ENCODE peak calls at places on chromosomes 16 and 17, in ten cellular contexts. E is stomach, N is HepG2, I is A549, F is K562, C is transverse colon, P is ovary, X is sigmoid colon, H is SK-N-SH, M is upper lobe of left lung. W is an unnamed sample.

GRCh38 chr17:75088902-75089417 is 1.2 kb downstream of the SLC16A5 start:
- DNase-seq in X (no peak), I (peak), F (no peak), C (peak), M (no peak), P (no peak), N (peak), H (no peak), E (peak), W (no peak)

GRCh38 chr16:25289466-25289865 is 31.8 kb upstream of the ZKSCAN2 start:
- DNase-seq in H (no peak), P (no peak), N (no peak), E (no peak), M (no peak), I (no peak), C (no peak), F (no peak), X (no peak), W (no peak)

GRCh38 chr16:4114257-4115208 is 1.7 kb downstream of the ADCY9 start:
- DNase-seq in P (peak), H (no peak), F (no peak), M (peak), N (no peak), C (no peak), X (no peak), E (no peak), I (no peak), W (no peak)

GRCh38 chr16:28935924-28936783 is 4.4 kb downstream of the CD19 start:
- DNase-seq in F (peak), C (peak), P (peak), N (peak), X (peak), E (peak), M (peak), H (peak), I (peak), W (peak)

GRCh38 chr17:51000835-51001638 is 119.6 kb downstream of the SPAG9 start:
- DNase-seq in I (peak), M (no peak), H (peak), P (no peak), C (no peak), X (no peak), E (no peak), N (peak), F (peak), W (no peak)

GRCh38 chr17:76480676-76481075 is 13.3 kb downstream of the AANAT start:
- DNase-seq in E (no peak), I (no peak), F (no peak), N (no peak), M (no peak), H (no peak), X (peak), P (peak), C (no peak), W (no peak)

GRCh38 chr16:56742030-56742984 is 12.4 kb downstream of the NUP93 start:
- DNase-seq in E (no peak), I (no peak), F (no peak), H (no peak), M (no peak), N (no peak), C (no peak), X (no peak), P (no peak), W (no peak)

GRCh38 chr17:74280093-74280513 is 6.1 kb downstream of the DNAI2 start:
- DNase-seq in X (no peak), M (no peak), C (peak), E (no peak), I (no peak), P (no peak), F (no peak), H (no peak), N (no peak), W (no peak)

GRCh38 chr16:30785126-30786106 is 1.6 kb downstream of the ZNF629 start:
- DNase-seq in C (no peak), N (no peak), M (no peak), X (no peak), H (no peak), E (no peak), I (no peak), F (no peak), P (no peak), W (no peak)

GRCh38 chr17:1315409-1315808 is 35.9 kb downstream of the TRARG1 start:
- DNase-seq in H (no peak), M (no peak), N (no peak), F (no peak), I (no peak), E (no peak), P (no peak), X (no peak), C (no peak), W (no peak)

GRCh38 chr17:5825717-5826330 is 241.5 kb upstream of the NLRP1 start:
- DNase-seq in C (no peak), F (no peak), N (no peak), X (no peak), M (no peak), H (no peak), I (no peak), P (no peak), E (no peak), W (no peak)

GRCh38 chr16:1054660-1055556 is 17.6 kb upstream of the SSTR5 start:
- DNase-seq in I (peak), N (peak), C (peak), P (peak), M (peak), E (peak), F (peak), X (no peak), H (peak), W (peak)

GRCh38 chr16:11698271-11698689 is 30.0 kb downstream of the SNN start:
- DNase-seq in N (no peak), H (no peak), M (no peak), F (no peak), X (no peak), I (no peak), C (no peak), E (no peak), P (no peak), W (no peak)

GRCh38 chr16:87702325-87702811 is 63.4 kb downstream of the KLHDC4 start:
- DNase-seq in X (no peak), P (no peak), I (peak), F (peak), H (peak), E (no peak), C (peak), N (peak), M (peak), W (no peak)

GRCh38 chr17:81422776-81423697 is 27.8 kb downstream of the BAHCC1 start:
- DNase-seq in C (peak), E (peak), F (no peak), I (peak), X (peak), N (peak), H (peak), P (peak), M (peak), W (no peak)

GRCh38 chr16:11989238-11990160 is 13.0 kb downstream of the SNX29 start:
- DNase-seq in E (no peak), P (no peak), I (no peak), F (no peak), C (no peak), X (no peak), N (no peak), H (no peak), M (no peak), W (no peak)

GRCh38 chr17:30173649-30174048 is 57.0 kb downstream of the NSRP1 start:
- DNase-seq in F (no peak), P (no peak), E (no peak), C (no peak), H (no peak), X (no peak), I (no peak), M (no peak), N (no peak), W (no peak)

GRCh38 chr17:9905078-9905415 is at the start of gene RCVRN:
- DNase-seq in X (no peak), M (peak), N (no peak), H (no peak), P (no peak), E (no peak), I (no peak), C (no peak), F (no peak), W (no peak)

GRCh38 chr16:88763502-88764053 is 21.4 kb downstream of the PIEZO1 start:
- DNase-seq in I (no peak), M (peak), P (no peak), E (peak), X (no peak), C (no peak), H (no peak), F (peak), N (peak), W (no peak)

GRCh38 chr17:77461277-77462057 is 320.7 kb downstream of the SEC14L1 start:
- DNase-seq in I (no peak), X (no peak), C (no peak), N (no peak), H (no peak), E (no peak), M (no peak), F (no peak), P (no peak), W (no peak)

GRCh38 chr17:14211778-14212177 is 24.9 kb downstream of the CDRT15 start:
- DNase-seq in E (peak), P (peak), C (no peak), M (peak), N (no peak), F (peak), H (no peak), I (no peak), X (no peak), W (no peak)

GRCh38 chr16:54244061-54244886 is 42.3 kb downstream of the IRX3 start:
- DNase-seq in I (no peak), M (no peak), H (no peak), F (peak), C (no peak), N (peak), E (no peak), P (no peak), X (no peak), W (no peak)

GRCh38 chr16:69190598-69190997 is 3.6 kb downstream of the SNTB2 start:
- DNase-seq in E (no peak), M (no peak), C (no peak), X (no peak), N (no peak), P (no peak), H (no peak), F (no peak), I (no peak), W (no peak)

GRCh38 chr16:11004957-11005610 is 60.7 kb downstream of the CLEC16A start:
- DNase-seq in F (no peak), X (no peak), E (no peak), H (no peak), C (no peak), N (no peak), I (no peak), P (no peak), M (no peak), W (no peak)

GRCh38 chr16:58732545-58733247 is 1.4 kb downstream of the GOT2 start:
- DNase-seq in I (no peak), F (no peak), X (no peak), H (no peak), M (no peak), E (no peak), P (no peak), C (no peak), N (no peak), W (no peak)

GRCh38 chr17:27586203-27586701 is 44.7 kb upstream of the LGALS9 start:
- DNase-seq in N (no peak), X (no peak), P (no peak), C (no peak), E (no peak), M (no peak), I (no peak), H (peak), F (no peak), W (no peak)

GRCh38 chr16:89113661-89114060 is 20.0 kb downstream of the ACSF3 start:
- DNase-seq in H (no peak), I (no peak), X (no peak), N (no peak), C (no peak), P (no peak), E (no peak), F (no peak), M (peak), W (no peak)

GRCh38 chr16:56936491-56936890 is 4.5 kb downstream of the HERPUD1 start:
- DNase-seq in C (no peak), M (no peak), H (no peak), P (no peak), X (no peak), N (no peak), I (no peak), E (no peak), F (no peak), W (no peak)

GRCh38 chr16:89924298-89924924 is 1.3 kb downstream of the TUBB3 start:
- DNase-seq in M (peak), C (no peak), I (no peak), H (peak), X (no peak), F (peak), N (peak), E (no peak), P (peak), W (no peak)

GRCh38 chr17:16477255-16477654 is 14.7 kb downstream of the LRRC75A start:
- DNase-seq in C (peak), M (no peak), H (no peak), E (no peak), N (peak), P (peak), F (no peak), I (peak), X (peak), W (peak)

GRCh38 chr17:2853111-2853721 is 57.0 kb downstream of the RAP1GAP2 start:
- DNase-seq in M (peak), X (peak), F (peak), E (peak), C (peak), N (no peak), P (peak), H (peak), I (peak), W (no peak)
- TF ChIP-seq EP300 in M (no peak), X (no peak), F (no peak), E (no peak), C (no peak), N (no peak), P (no peak), H (no peak), I (no peak), W (no peak)

GRCh38 chr17:40980594-40980993 is 3.5 kb downstream of the KRT40 start:
- DNase-seq in P (peak), I (no peak), F (no peak), N (no peak), X (no peak), M (peak), E (no peak), H (no peak), C (no peak), W (no peak)
- TF ChIP-seq EP300 in P (no peak), I (no peak), F (no peak), N (no peak), X (no peak), M (no peak), E (no peak), H (no peak), C (no peak), W (no peak)

GRCh38 chr16:65318138-65318537 is 196.3 kb upstream of the CDH11 start:
- DNase-seq in X (no peak), P (no peak), N (no peak), E (no peak), H (peak), F (no peak), I (no peak), M (no peak), C (no peak), W (no peak)
- TF ChIP-seq EP300 in X (no peak), P (no peak), N (no peak), E (no peak), H (peak), F (no peak), I (no peak), M (no peak), C (no peak), W (no peak)

GRCh38 chr16:49876716-49877129 is 20.8 kb upstream of the ZNF423 start:
- DNase-seq in X (peak), M (peak), H (peak), C (peak), F (peak), N (no peak), I (peak), E (peak), P (peak), W (no peak)
- TF ChIP-seq EP300 in X (no peak), M (no peak), H (no peak), C (no peak), F (no peak), N (no peak), I (no peak), E (no peak), P (no peak), W (no peak)

GRCh38 chr17:8140413-8141029 is 11.7 kb downstream of the PER1 start:
- DNase-seq in C (no peak), H (peak), N (no peak), E (no peak), P (peak), I (no peak), X (peak), F (no peak), M (no peak), W (no peak)
- TF ChIP-seq EP300 in C (no peak), H (no peak), N (no peak), E (no peak), P (no peak), I (no peak), X (no peak), F (no peak), M (no peak), W (no peak)